ENCODE peak calls at places on chromosome 16, in eight cellular contexts. One of them, this sample, is unnamed.

GRCh38 chr16:22071352-22071923 is 20.9 kb upstream of the VWA3A start:
- DNase-seq in HL-60: no peak
- DNase-seq in pancreas: no peak
- DNase-seq in BE2C: no peak
- DNase-seq in endothelial cell of umbilical vein: peak
- DNase-seq in upper lobe of right lung: no peak
- DNase-seq in AG04450: no peak
- DNase-seq in transverse colon: no peak
- DNase-seq in this sample: no peak

GRCh38 chr16:77553130-77553529 is 118.3 kb upstream of the ADAMTS18 start:
- DNase-seq in HL-60: no peak
- DNase-seq in pancreas: no peak
- DNase-seq in BE2C: no peak
- DNase-seq in endothelial cell of umbilical vein: no peak
- DNase-seq in upper lobe of right lung: no peak
- DNase-seq in AG04450: no peak
- DNase-seq in transverse colon: no peak
- DNase-seq in this sample: no peak

GRCh38 chr16:89712476-89712805 is 8.3 kb downstream of the VPS9D1 start:
- DNase-seq in HL-60: no peak
- DNase-seq in pancreas: no peak
- DNase-seq in BE2C: no peak
- DNase-seq in endothelial cell of umbilical vein: no peak
- DNase-seq in upper lobe of right lung: no peak
- DNase-seq in AG04450: no peak
- DNase-seq in transverse colon: no peak
- DNase-seq in this sample: no peak

GRCh38 chr16:63481060-63481459 is 1444.8 kb upstream of the CDH8 start:
- DNase-seq in HL-60: no peak
- DNase-seq in pancreas: no peak
- DNase-seq in BE2C: no peak
- DNase-seq in endothelial cell of umbilical vein: no peak
- DNase-seq in upper lobe of right lung: no peak
- DNase-seq in AG04450: no peak
- DNase-seq in transverse colon: no peak
- DNase-seq in this sample: no peak

GRCh38 chr16:700684-701584 is 4.7 kb downstream of the FBXL16 start:
- DNase-seq in HL-60: no peak
- DNase-seq in pancreas: no peak
- DNase-seq in BE2C: no peak
- DNase-seq in endothelial cell of umbilical vein: no peak
- DNase-seq in upper lobe of right lung: no peak
- DNase-seq in AG04450: no peak
- DNase-seq in transverse colon: no peak
- DNase-seq in this sample: no peak

GRCh38 chr16:67283039-67283825 is 3.9 kb downstream of the PLEKHG4 start:
- DNase-seq in HL-60: no peak
- DNase-seq in pancreas: no peak
- DNase-seq in BE2C: no peak
- DNase-seq in endothelial cell of umbilical vein: no peak
- DNase-seq in upper lobe of right lung: no peak
- DNase-seq in AG04450: no peak
- DNase-seq in transverse colon: no peak
- DNase-seq in this sample: no peak

GRCh38 chr16:49474741-49475140 is 101.1 kb downstream of the C16orf78 start:
- DNase-seq in HL-60: no peak
- DNase-seq in pancreas: no peak
- DNase-seq in BE2C: no peak
- DNase-seq in endothelial cell of umbilical vein: no peak
- DNase-seq in upper lobe of right lung: peak
- DNase-seq in AG04450: no peak
- DNase-seq in transverse colon: peak
- DNase-seq in this sample: no peak

GRCh38 chr16:26598989-26599785 is 467.5 kb upstream of the C16orf82 start:
- DNase-seq in HL-60: no peak
- DNase-seq in pancreas: no peak
- DNase-seq in BE2C: no peak
- DNase-seq in endothelial cell of umbilical vein: no peak
- DNase-seq in upper lobe of right lung: no peak
- DNase-seq in AG04450: no peak
- DNase-seq in transverse colon: no peak
- DNase-seq in this sample: no peak

GRCh38 chr16:88633684-88634140 is 4.7 kb upstream of the IL17C start:
- DNase-seq in HL-60: no peak
- DNase-seq in pancreas: no peak
- DNase-seq in BE2C: peak
- DNase-seq in endothelial cell of umbilical vein: peak
- DNase-seq in upper lobe of right lung: peak
- DNase-seq in AG04450: no peak
- DNase-seq in transverse colon: peak
- DNase-seq in this sample: no peak

GRCh38 chr16:11032922-11033291 is 88.5 kb downstream of the CLEC16A start:
- DNase-seq in HL-60: no peak
- DNase-seq in pancreas: no peak
- DNase-seq in BE2C: no peak
- DNase-seq in endothelial cell of umbilical vein: no peak
- DNase-seq in upper lobe of right lung: no peak
- DNase-seq in AG04450: peak
- DNase-seq in transverse colon: peak
- DNase-seq in this sample: no peak

GRCh38 chr16:89920723-89921122 is 2.1 kb downstream of the MC1R start:
- DNase-seq in HL-60: no peak
- DNase-seq in pancreas: no peak
- DNase-seq in BE2C: no peak
- DNase-seq in endothelial cell of umbilical vein: no peak
- DNase-seq in upper lobe of right lung: no peak
- DNase-seq in AG04450: no peak
- DNase-seq in transverse colon: no peak
- DNase-seq in this sample: no peak

GRCh38 chr16:785563-786535 is 2.3 kb downstream of the RPUSD1 start:
- DNase-seq in HL-60: no peak
- DNase-seq in pancreas: peak
- DNase-seq in BE2C: peak
- DNase-seq in endothelial cell of umbilical vein: peak
- DNase-seq in upper lobe of right lung: peak
- DNase-seq in AG04450: no peak
- DNase-seq in transverse colon: peak
- DNase-seq in this sample: no peak

GRCh38 chr16:31194898-31195297 is 7.7 kb downstream of the PYCARD start:
- DNase-seq in HL-60: no peak
- DNase-seq in pancreas: no peak
- DNase-seq in BE2C: no peak
- DNase-seq in endothelial cell of umbilical vein: no peak
- DNase-seq in upper lobe of right lung: no peak
- DNase-seq in AG04450: no peak
- DNase-seq in transverse colon: no peak
- DNase-seq in this sample: no peak

GRCh38 chr16:89623511-89624232 is 10.2 kb downstream of the DPEP1 start:
- DNase-seq in HL-60: no peak
- DNase-seq in pancreas: no peak
- DNase-seq in BE2C: peak
- DNase-seq in endothelial cell of umbilical vein: peak
- DNase-seq in upper lobe of right lung: no peak
- DNase-seq in AG04450: no peak
- DNase-seq in transverse colon: no peak
- DNase-seq in this sample: no peak

GRCh38 chr16:48812856-48813255 is 202.9 kb upstream of the N4BP1 start:
- DNase-seq in HL-60: no peak
- DNase-seq in pancreas: no peak
- DNase-seq in BE2C: no peak
- DNase-seq in endothelial cell of umbilical vein: no peak
- DNase-seq in upper lobe of right lung: no peak
- DNase-seq in AG04450: no peak
- DNase-seq in transverse colon: no peak
- DNase-seq in this sample: no peak

GRCh38 chr16:79769320-79770243 is 169.0 kb upstream of the MAF start:
- DNase-seq in HL-60: no peak
- DNase-seq in pancreas: no peak
- DNase-seq in BE2C: no peak
- DNase-seq in endothelial cell of umbilical vein: no peak
- DNase-seq in upper lobe of right lung: no peak
- DNase-seq in AG04450: no peak
- DNase-seq in transverse colon: no peak
- DNase-seq in this sample: no peak

GRCh38 chr16:79770244-79771064 is 169.9 kb upstream of the MAF start:
- DNase-seq in HL-60: peak
- DNase-seq in pancreas: peak
- DNase-seq in BE2C: peak
- DNase-seq in endothelial cell of umbilical vein: peak
- DNase-seq in upper lobe of right lung: peak
- DNase-seq in AG04450: peak
- DNase-seq in transverse colon: peak
- DNase-seq in this sample: peak

GRCh38 chr16:79768594-79768993 is 168.1 kb upstream of the MAF start:
- DNase-seq in HL-60: no peak
- DNase-seq in pancreas: no peak
- DNase-seq in BE2C: no peak
- DNase-seq in endothelial cell of umbilical vein: no peak
- DNase-seq in upper lobe of right lung: no peak
- DNase-seq in AG04450: no peak
- DNase-seq in transverse colon: peak
- DNase-seq in this sample: no peak

GRCh38 chr16:79764415-79765149 is 164.0 kb upstream of the MAF start:
- DNase-seq in HL-60: no peak
- DNase-seq in pancreas: no peak
- DNase-seq in BE2C: no peak
- DNase-seq in endothelial cell of umbilical vein: no peak
- DNase-seq in upper lobe of right lung: no peak
- DNase-seq in AG04450: no peak
- DNase-seq in transverse colon: no peak
- DNase-seq in this sample: no peak

GRCh38 chr16:79767597-79768280 is 167.2 kb upstream of the MAF start:
- DNase-seq in HL-60: no peak
- DNase-seq in pancreas: peak
- DNase-seq in BE2C: no peak
- DNase-seq in endothelial cell of umbilical vein: no peak
- DNase-seq in upper lobe of right lung: no peak
- DNase-seq in AG04450: no peak
- DNase-seq in transverse colon: peak
- DNase-seq in this sample: no peak
- TF ChIP-seq CTCF in HL-60: no peak
- TF ChIP-seq CTCF in pancreas: no peak
- TF ChIP-seq CTCF in BE2C: no peak
- TF ChIP-seq CTCF in endothelial cell of umbilical vein: no peak
- TF ChIP-seq CTCF in upper lobe of right lung: peak
- TF ChIP-seq CTCF in AG04450: peak
- TF ChIP-seq CTCF in transverse colon: peak
- TF ChIP-seq CTCF in this sample: peak

GRCh38 chr16:4501071-4501478 is 24.9 kb downstream of the HMOX2 start:
- DNase-seq in HL-60: no peak
- DNase-seq in pancreas: peak
- DNase-seq in BE2C: no peak
- DNase-seq in endothelial cell of umbilical vein: peak
- DNase-seq in upper lobe of right lung: no peak
- DNase-seq in AG04450: no peak
- DNase-seq in transverse colon: no peak
- DNase-seq in this sample: no peak
- H3K4me3 ChIP-seq in HL-60: no peak
- H3K4me3 ChIP-seq in pancreas: no peak
- H3K4me3 ChIP-seq in BE2C: no peak
- H3K4me3 ChIP-seq in endothelial cell of umbilical vein: no peak
- H3K4me3 ChIP-seq in upper lobe of right lung: no peak
- H3K4me3 ChIP-seq in AG04450: peak
- H3K4me3 ChIP-seq in transverse colon: no peak
- H3K4me3 ChIP-seq in this sample: no peak

GRCh38 chr16:85759631-85760419 is 8.9 kb upstream of the C16orf74 start:
- DNase-seq in HL-60: no peak
- DNase-seq in pancreas: no peak
- DNase-seq in BE2C: peak
- DNase-seq in endothelial cell of umbilical vein: no peak
- DNase-seq in upper lobe of right lung: peak
- DNase-seq in AG04450: no peak
- DNase-seq in transverse colon: peak
- DNase-seq in this sample: no peak
- TF ChIP-seq CTCF in HL-60: peak
- TF ChIP-seq CTCF in pancreas: no peak
- TF ChIP-seq CTCF in BE2C: peak
- TF ChIP-seq CTCF in endothelial cell of umbilical vein: peak
- TF ChIP-seq CTCF in upper lobe of right lung: peak
- TF ChIP-seq CTCF in AG04450: peak
- TF ChIP-seq CTCF in transverse colon: peak
- TF ChIP-seq CTCF in this sample: peak

DNA sequence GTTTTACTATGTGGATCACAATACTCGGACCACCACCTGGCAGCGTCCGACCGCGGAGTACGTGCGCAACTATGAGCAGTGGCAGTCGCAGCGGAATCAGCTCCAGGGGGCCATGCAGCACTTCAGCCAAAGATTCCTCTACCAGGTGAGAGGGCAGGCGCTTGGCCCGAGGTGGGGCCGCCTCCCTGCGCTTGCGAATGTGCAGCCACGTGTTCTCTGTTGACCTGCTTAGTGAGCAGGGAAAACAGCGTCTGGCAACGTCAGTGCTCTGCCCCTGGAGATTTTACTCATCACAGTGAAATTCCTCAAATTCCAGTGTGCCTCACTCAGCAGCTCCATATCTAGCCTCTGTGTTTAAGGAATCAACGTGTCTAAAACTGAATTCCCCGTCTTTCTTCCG is 33.4 kb upstream of the CLEC18A start:
- DNase-seq in HL-60: no peak
- DNase-seq in pancreas: peak
- DNase-seq in BE2C: no peak
- DNase-seq in endothelial cell of umbilical vein: peak
- DNase-seq in upper lobe of right lung: no peak
- DNase-seq in AG04450: peak
- DNase-seq in transverse colon: no peak
- DNase-seq in this sample: no peak
- H3K4me3 ChIP-seq in HL-60: no peak
- H3K4me3 ChIP-seq in pancreas: no peak
- H3K4me3 ChIP-seq in BE2C: no peak
- H3K4me3 ChIP-seq in endothelial cell of umbilical vein: no peak
- H3K4me3 ChIP-seq in upper lobe of right lung: no peak
- H3K4me3 ChIP-seq in AG04450: peak
- H3K4me3 ChIP-seq in transverse colon: no peak
- H3K4me3 ChIP-seq in this sample: no peak

DNA sequence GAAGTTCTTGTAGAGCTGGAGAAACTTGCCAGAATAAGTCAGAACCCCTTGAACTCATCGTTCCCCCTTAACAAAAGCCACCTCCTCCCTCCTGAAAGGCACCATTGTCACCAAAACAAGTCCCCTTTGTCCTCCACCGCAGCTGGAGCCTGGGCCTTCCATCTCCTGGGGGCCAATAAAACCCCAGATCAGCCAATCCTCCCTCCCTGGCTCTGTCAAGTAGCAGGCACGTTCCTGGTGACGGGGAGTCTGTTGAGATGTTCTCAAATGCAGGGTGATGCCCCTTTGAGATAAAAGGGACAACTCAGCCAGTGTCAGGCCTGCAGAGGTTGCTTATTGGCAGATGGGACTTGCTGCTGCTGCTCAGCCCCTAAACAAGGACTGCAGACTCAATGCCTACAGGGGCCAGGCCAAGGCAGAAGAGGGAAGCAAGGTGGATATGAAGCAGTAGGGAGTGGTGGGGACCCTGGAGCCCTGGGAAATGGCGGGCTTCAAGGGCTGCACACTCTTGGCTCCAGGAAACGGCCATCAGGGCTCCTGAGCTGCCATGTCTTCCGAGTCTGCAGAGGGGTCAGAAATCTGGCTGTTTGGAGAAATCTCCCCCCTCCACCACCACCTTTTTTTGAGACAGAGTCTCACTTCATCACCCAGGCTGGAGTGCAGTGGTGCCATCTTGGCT is 169.0 kb downstream of the KATNIP start:
- DNase-seq in HL-60: no peak
- DNase-seq in pancreas: no peak
- DNase-seq in BE2C: peak
- DNase-seq in endothelial cell of umbilical vein: no peak
- DNase-seq in upper lobe of right lung: peak
- DNase-seq in AG04450: no peak
- DNase-seq in transverse colon: no peak
- DNase-seq in this sample: no peak
- TF ChIP-seq CTCF in HL-60: no peak
- TF ChIP-seq CTCF in pancreas: no peak
- TF ChIP-seq CTCF in BE2C: no peak
- TF ChIP-seq CTCF in endothelial cell of umbilical vein: no peak
- TF ChIP-seq CTCF in upper lobe of right lung: no peak
- TF ChIP-seq CTCF in AG04450: no peak
- TF ChIP-seq CTCF in transverse colon: no peak
- TF ChIP-seq CTCF in this sample: no peak